ENCODE peak calls at places on chromosomes 1 and 21, in nine cellular contexts. W, P, U, D, T, C, R, Y and G are unnamed samples.

GRCh38 chr1:228243093-228243492 is 35.2 kb downstream of the OBSCN start:
- DNase-seq in U (no peak), D (no peak), P (no peak), T (no peak), Y (no peak), R (no peak), W (no peak), C (no peak), G (no peak)

GRCh38 chr21:27423073-27423472 is 456.2 kb upstream of the ADAMTS5 start:
- DNase-seq in U (peak), W (no peak), T (no peak), R (no peak), C (no peak), D (no peak), P (peak), Y (peak), G (no peak)

GRCh38 chr1:245765241-245766000 is 610.6 kb downstream of the KIF26B start:
- DNase-seq in W (no peak), Y (peak), P (no peak), U (no peak), C (no peak), T (no peak), R (no peak), D (no peak), G (peak)

GRCh38 chr1:115647000-115647399 is 5.2 kb downstream of the VANGL1 start:
- DNase-seq in D (no peak), Y (no peak), R (no peak), P (no peak), U (no peak), T (no peak), W (no peak), C (no peak), G (no peak)

GRCh38 chr1:76901158-76901767 is 34.0 kb downstream of the ST6GALNAC5 start:
- DNase-seq in R (no peak), T (no peak), W (peak), D (peak), U (no peak), Y (peak), P (peak), C (no peak), G (no peak)

GRCh38 chr1:200925821-200926220 is 31.1 kb downstream of the INAVA start:
- DNase-seq in R (no peak), W (no peak), C (no peak), Y (no peak), U (no peak), P (no peak), T (no peak), D (no peak), G (no peak)

GRCh38 chr1:26570287-26570686 is 40.7 kb downstream of the RPS6KA1 start:
- DNase-seq in U (no peak), D (no peak), R (no peak), W (no peak), P (no peak), T (no peak), Y (no peak), C (no peak), G (no peak)

GRCh38 chr1:106924360-106924759 is 132.1 kb upstream of the PRMT6 start:
- DNase-seq in U (no peak), D (no peak), Y (peak), C (no peak), W (peak), P (no peak), R (no peak), T (no peak), G (no peak)

GRCh38 chr1:67978988-67979516 is 71.4 kb downstream of the DIRAS3 start:
- DNase-seq in W (no peak), C (no peak), P (no peak), R (no peak), U (no peak), Y (peak), D (no peak), T (no peak), G (no peak)

GRCh38 chr1:196178083-196178635 is 430.1 kb downstream of the KCNT2 start:
- DNase-seq in D (no peak), P (no peak), U (no peak), R (no peak), W (no peak), Y (peak), T (no peak), C (no peak), G (no peak)

GRCh38 chr1:90127288-90127953 is 132.5 kb downstream of the ZNF326 start:
- DNase-seq in P (no peak), T (no peak), C (no peak), D (no peak), Y (no peak), R (no peak), W (no peak), U (no peak), G (no peak)

GRCh38 chr1:152479792-152480595 is 30.6 kb upstream of the LCE5A start:
- DNase-seq in W (no peak), C (peak), D (no peak), R (peak), Y (peak), P (peak), U (no peak), T (peak), G (no peak)

GRCh38 chr1:222709700-222710153 is 2.6 kb downstream of the AIDA start:
- DNase-seq in C (no peak), W (no peak), T (no peak), P (no peak), Y (no peak), D (no peak), R (no peak), U (no peak), G (no peak)

GRCh38 chr21:33033094-33033951 is 7.6 kb downstream of the OLIG2 start:
- DNase-seq in C (no peak), W (no peak), U (no peak), P (no peak), R (no peak), D (no peak), Y (no peak), T (no peak), G (no peak)

GRCh38 chr21:34890724-34891609 is 158.1 kb downstream of the RUNX1 start:
- DNase-seq in W (peak), C (no peak), Y (no peak), U (no peak), R (no peak), D (no peak), T (no peak), P (peak), G (no peak)

GRCh38 chr1:67458663-67459062 is 28.5 kb upstream of the SERBP1 start:
- DNase-seq in W (no peak), D (no peak), R (no peak), Y (no peak), C (no peak), P (no peak), U (no peak), T (no peak), G (no peak)

GRCh38 chr21:42440187-42440792 is 36.6 kb downstream of the UBASH3A start:
- DNase-seq in Y (no peak), W (no peak), U (no peak), C (no peak), R (no peak), T (no peak), P (no peak), D (peak), G (no peak)

GRCh38 chr1:6888268-6888667 is 103.0 kb downstream of the CAMTA1 start:
- DNase-seq in Y (no peak), W (no peak), T (no peak), D (no peak), P (no peak), U (no peak), C (no peak), R (no peak), G (no peak)

GRCh38 chr1:13732971-13733667 is 33.1 kb downstream of the PRDM2 start:
- DNase-seq in Y (no peak), R (no peak), P (no peak), T (no peak), W (no peak), D (no peak), U (no peak), C (peak), G (no peak)

GRCh38 chr1:214707306-214708087 is 104.5 kb downstream of the CENPF start:
- DNase-seq in C (no peak), D (no peak), T (no peak), W (no peak), R (no peak), U (no peak), P (no peak), Y (peak), G (no peak)